ENCODE peak calls at places on chromosomes 6 and 20, in eight cellular contexts. R is heart left ventricle; Z is hepatocyte; W is fibroblast of mammary gland; O is astrocyte of the cerebellum; V is endothelial cell of umbilical vein; Y is body of pancreas; Q is CD8-positive, alpha-beta T cell. F is an unnamed sample.

GRCh38 chr6:135901776-135902524 is 50.4 kb downstream of the PDE7B start:
- DNase-seq in W (peak; percentile 98), R (peak; percentile 50), Z (peak; percentile 30), V (no peak), O (peak; percentile 89), Y (no peak), Q (no peak), F (peak; percentile 97)

GRCh38 chr6:89443658-89444057 is 10.7 kb downstream of the ANKRD6 start:
- DNase-seq in W (no peak), Z (peak; percentile 46), O (no peak), Y (no peak), V (no peak), R (no peak), Q (no peak), F (no peak)

GRCh38 chr6:166206066-166206465 is 38.4 kb upstream of the TBXT start:
- DNase-seq in R (no peak), Z (no peak), O (no peak), V (no peak), Q (no peak), Y (no peak), W (peak; percentile 53), F (no peak)

GRCh38 chr20:42370086-42370485 is 751.9 kb upstream of the CHD6 start:
- DNase-seq in Z (no peak), W (no peak), V (no peak), Y (peak; percentile 11), O (no peak), Q (no peak), R (no peak), F (no peak)

GRCh38 chr6:159533568-159533967 is 159.5 kb downstream of the SOD2 start:
- DNase-seq in Y (no peak), V (no peak), W (peak; percentile 91), R (no peak), Z (no peak), O (peak; percentile 61), Q (no peak), F (no peak)

GRCh38 chr6:170313716-170314295 is 7.2 kb downstream of the FAM120B start:
- DNase-seq in W (no peak), Y (no peak), Q (no peak), R (no peak), V (no peak), Z (no peak), O (no peak), F (peak; percentile 42)

GRCh38 chr6:38514399-38514798 is 125.3 kb downstream of the BTBD9 start:
- DNase-seq in Y (no peak), O (no peak), R (no peak), W (no peak), Z (no peak), V (no peak), Q (no peak), F (no peak)

GRCh38 chr6:84017709-84018452 is 15.7 kb upstream of the MRAP2 start:
- DNase-seq in W (no peak), V (no peak), Q (no peak), Y (no peak), O (no peak), R (no peak), Z (no peak), F (no peak)

GRCh38 chr6:157559201-157559756 is 178.3 kb downstream of the ZDHHC14 start:
- DNase-seq in W (no peak), R (no peak), Q (no peak), Z (no peak), O (no peak), V (no peak), Y (no peak), F (no peak)

GRCh38 chr6:168709440-168709839 is 268.5 kb downstream of the SMOC2 start:
- DNase-seq in R (no peak), O (no peak), Q (no peak), Y (no peak), Z (no peak), W (no peak), V (no peak), F (no peak)

GRCh38 chr6:160391419-160392116 is 43.4 kb downstream of the SLC22A3 start:
- DNase-seq in R (no peak), Z (peak; percentile 85), O (no peak), V (no peak), W (peak; percentile 90), Y (no peak), Q (no peak), F (peak; percentile 81)

GRCh38 chr6:2426561-2427340 is 181.3 kb upstream of the GMDS start:
- DNase-seq in V (no peak), O (no peak), Q (no peak), Z (no peak), W (peak; percentile 22), R (no peak), Y (no peak), F (peak; percentile 79)

GRCh38 chr20:42260216-42260615 is 642.0 kb upstream of the CHD6 start:
- DNase-seq in V (no peak), Z (peak; percentile 39), Y (no peak), R (no peak), Q (no peak), W (no peak), O (no peak), F (no peak)

GRCh38 chr20:23125625-23126191 is 39.6 kb upstream of the CD93 start:
- DNase-seq in Z (peak; percentile 48), R (peak; percentile 58), Y (no peak), Q (no peak), W (peak; percentile 96), V (no peak), O (no peak), F (peak; percentile 96)

GRCh38 chr6:88864347-88865057 is 98.9 kb downstream of the RNGTT start:
- DNase-seq in V (no peak), Y (no peak), Q (no peak), Z (no peak), O (no peak), R (no peak), W (no peak), F (no peak)

GRCh38 chr6:1200706-1201105 is 111.2 kb upstream of the FOXQ1 start:
- DNase-seq in Y (no peak), Z (peak; percentile 58), R (no peak), Q (no peak), V (no peak), W (peak; percentile 74), O (no peak), F (no peak)

DNA sequence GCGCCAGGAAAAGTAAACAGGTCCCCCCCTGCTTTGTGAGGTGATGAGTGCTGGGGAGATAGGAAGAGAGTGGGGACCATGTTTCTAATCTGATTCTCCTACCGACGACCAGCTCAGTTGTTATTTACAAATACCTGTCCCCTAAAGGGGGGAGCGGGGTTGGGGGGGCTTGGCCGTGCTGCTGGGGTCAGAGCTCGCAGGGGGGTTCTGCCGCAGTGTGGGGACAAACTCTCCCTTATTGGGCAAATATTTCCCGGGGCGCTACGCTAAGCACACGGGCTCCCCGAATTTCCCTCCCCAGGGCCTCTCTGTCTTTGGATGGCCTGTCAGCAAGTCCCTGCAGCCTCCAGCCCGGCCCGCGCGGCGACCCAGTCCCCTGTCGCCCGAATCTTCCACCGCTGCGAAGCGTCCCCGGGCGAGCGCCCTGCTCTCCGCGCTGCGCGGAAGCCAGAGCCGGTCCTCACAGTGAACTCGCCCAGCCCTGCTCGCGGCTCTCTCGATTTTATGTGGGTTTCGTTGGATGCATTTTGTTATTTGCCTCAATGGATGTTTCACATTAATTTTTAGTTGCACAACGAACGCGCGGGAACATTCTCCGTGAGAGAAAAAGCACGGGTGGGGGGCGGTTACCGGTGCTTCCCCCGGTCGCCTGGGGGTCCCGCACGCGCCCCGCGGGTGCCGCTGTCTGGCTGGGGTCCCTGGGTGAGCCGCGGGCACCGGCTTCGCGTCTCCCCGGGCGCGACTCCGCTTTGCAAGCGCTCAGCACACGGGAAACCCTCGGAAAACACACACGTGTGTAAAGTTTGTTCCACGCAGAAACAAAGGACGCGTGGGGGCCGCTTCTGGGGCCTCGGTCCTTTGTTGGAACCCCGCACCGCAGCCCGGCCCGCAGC is 1.5 kb upstream of the STX16 start:
- DNase-seq in W (no peak), Q (peak; percentile 48), R (peak; percentile 53), O (no peak), Y (peak; percentile 33), V (no peak), Z (peak; percentile 32), F (no peak)
- H3K4me3 ChIP-seq in W (no peak overlapping the region), Q (peak overlapping the region; percentile 86), R (peak overlapping the region; percentile 83), O (no peak overlapping the region), Y (peak overlapping the region; percentile 21), V (peak overlapping the region; percentile 93), Z (peak overlapping the region; percentile 97), F (peak overlapping the region; percentile 92)

GRCh38 chr6:153503810-153504209 is 372.7 kb upstream of the RGS17 start:
- DNase-seq in Z (no peak), R (no peak), V (no peak), W (no peak), O (no peak), Q (no peak), Y (no peak), F (peak; percentile 6)
- TF ChIP-seq CTCF in Z (no peak), R (no peak), V (no peak), W (no peak), O (peak; percentile 15), Q (no peak), Y (no peak), F (peak; percentile 27)

DNA sequence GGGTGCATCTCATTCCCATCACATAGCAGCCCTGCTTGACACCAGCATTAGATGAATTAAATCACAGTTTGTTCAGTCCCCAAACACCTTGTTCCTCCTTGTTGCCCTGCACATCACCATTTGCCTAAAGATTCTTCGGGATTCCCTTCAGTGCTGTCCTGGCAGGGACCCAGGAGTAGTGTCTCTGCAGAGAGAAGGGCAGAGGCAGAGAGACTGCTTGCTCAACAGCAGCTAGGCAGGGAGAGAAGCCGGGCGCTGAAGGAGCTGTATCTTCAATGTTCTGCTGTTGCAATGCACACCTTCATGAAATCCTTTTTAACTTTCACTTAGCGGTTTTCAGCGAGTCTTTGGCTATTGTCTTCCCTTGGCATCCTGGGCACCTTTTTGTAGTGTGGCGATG is 362.9 kb downstream of the FARS2 start:
- DNase-seq in Y (no peak), Q (no peak), W (no peak), R (no peak), O (no peak), Z (no peak), V (no peak), F (no peak)
- H3K4me3 ChIP-seq in Y (no peak overlapping the region), Q (no peak overlapping the region), W (no peak overlapping the region), R (no peak overlapping the region), O (no peak overlapping the region), Z (no peak overlapping the region), V (no peak overlapping the region), F (no peak overlapping the region)

DNA sequence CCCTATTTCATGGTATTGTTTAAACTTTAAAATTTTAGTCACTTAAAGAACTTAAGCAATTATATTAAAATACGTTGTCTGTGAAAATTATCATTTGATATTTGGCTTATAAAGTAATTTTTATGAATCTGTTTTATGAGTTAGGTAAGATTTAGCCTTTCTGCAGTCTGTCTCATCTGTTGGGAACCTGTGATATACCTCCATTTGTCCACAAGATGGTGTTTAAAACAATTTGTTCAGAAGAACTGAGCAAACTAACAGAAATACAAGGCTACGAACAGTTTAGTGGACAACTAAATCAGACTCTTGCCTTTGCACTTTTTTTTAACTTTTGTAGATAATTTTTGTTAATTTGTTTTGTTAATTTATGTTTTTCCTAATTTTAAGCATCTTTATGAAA is 92.4 kb downstream of the COL9A1 start:
- DNase-seq in R (no peak), W (peak; percentile 2), Y (no peak), V (no peak), O (no peak), Q (no peak), Z (no peak), F (peak; percentile 33)
- TF ChIP-seq CTCF in R (no peak), W (peak; percentile 25), Y (no peak), V (no peak), O (peak; percentile 25), Q (no peak), Z (peak; percentile 44), F (peak; percentile 45)

F was measured in choroid plexus epithelial cell.